ENCODE peak calls at places on chromosome 9, in four cellular contexts. I, Z, A and L are unnamed samples.

GRCh38 chr9:107336718-107337360 is 53.8 kb downstream of the RAD23B start:
- DNase-seq in I (no peak), Z (no peak), A (no peak), L (no peak)

GRCh38 chr9:26940779-26941178 is 6.3 kb downstream of the PLAA start:
- DNase-seq in I (no peak), Z (no peak), A (no peak), L (no peak)

GRCh38 chr9:129874261-129875101 is 39.2 kb downstream of the USP20 start:
- DNase-seq in I (no peak), Z (no peak), A (no peak), L (no peak)

GRCh38 chr9:108850293-108850897 is 5.4 kb downstream of the ACTL7B start:
- DNase-seq in I (no peak), Z (peak), A (no peak), L (no peak)

GRCh38 chr9:108537756-108538155 is 318.0 kb downstream of the ACTL7B start:
- DNase-seq in I (no peak), Z (no peak), A (no peak), L (no peak)

GRCh38 chr9:137606734-137607138 is 1.2 kb downstream of the ARRDC1 start:
- DNase-seq in I (no peak), Z (no peak), A (no peak), L (no peak)

GRCh38 chr9:95509851-95510529 is 6.8 kb downstream of the PTCH1 start:
- DNase-seq in I (no peak), Z (no peak), A (no peak), L (no peak)

GRCh38 chr9:121765021-121765950 is 113.9 kb downstream of the DAB2IP start:
- DNase-seq in I (no peak), Z (peak), A (no peak), L (no peak)

GRCh38 chr9:112338561-112338960 is 5.1 kb upstream of the PTBP3 start:
- DNase-seq in I (no peak), Z (no peak), A (no peak), L (no peak)

GRCh38 chr9:110126457-110126856 is 81.5 kb downstream of the C9orf152 start:
- DNase-seq in I (no peak), Z (no peak), A (no peak), L (no peak)

GRCh38 chr9:86073839-86074238 is 25.5 kb downstream of the GOLM1 start:
- DNase-seq in I (no peak), Z (no peak), A (no peak), L (no peak)

GRCh38 chr9:127754099-127754760 is 19.1 kb upstream of the TOR2A start:
- DNase-seq in I (peak), Z (no peak), A (peak), L (peak)

GRCh38 chr9:38622083-38622674 is 1.8 kb upstream of the ANKRD18A start:
- DNase-seq in I (no peak), Z (peak), A (peak), L (no peak)

GRCh38 chr9:96318921-96319560 is 17.1 kb upstream of the HSD17B3 start:
- DNase-seq in I (no peak), Z (no peak), A (no peak), L (no peak)

GRCh38 chr9:826500-827280 is 14.8 kb upstream of the DMRT1 start:
- DNase-seq in I (no peak), Z (no peak), A (peak), L (no peak)

GRCh38 chr9:112853882-112854585 is 36.6 kb downstream of the SLC46A2 start:
- DNase-seq in I (no peak), Z (no peak), A (no peak), L (no peak)

GRCh38 chr9:120182011-120182410 is 398.0 kb downstream of the CDK5RAP2 start:
- DNase-seq in I (no peak), Z (no peak), A (no peak), L (no peak)

GRCh38 chr9:120183615-120184014 is 396.4 kb downstream of the CDK5RAP2 start:
- DNase-seq in I (no peak), Z (no peak), A (no peak), L (no peak)

GRCh38 chr9:120184266-120184665 is 395.7 kb downstream of the CDK5RAP2 start:
- DNase-seq in I (no peak), Z (no peak), A (no peak), L (no peak)

GRCh38 chr9:120187758-120188157 is 392.2 kb downstream of the CDK5RAP2 start:
- DNase-seq in I (no peak), Z (no peak), A (no peak), L (no peak)

DNA sequence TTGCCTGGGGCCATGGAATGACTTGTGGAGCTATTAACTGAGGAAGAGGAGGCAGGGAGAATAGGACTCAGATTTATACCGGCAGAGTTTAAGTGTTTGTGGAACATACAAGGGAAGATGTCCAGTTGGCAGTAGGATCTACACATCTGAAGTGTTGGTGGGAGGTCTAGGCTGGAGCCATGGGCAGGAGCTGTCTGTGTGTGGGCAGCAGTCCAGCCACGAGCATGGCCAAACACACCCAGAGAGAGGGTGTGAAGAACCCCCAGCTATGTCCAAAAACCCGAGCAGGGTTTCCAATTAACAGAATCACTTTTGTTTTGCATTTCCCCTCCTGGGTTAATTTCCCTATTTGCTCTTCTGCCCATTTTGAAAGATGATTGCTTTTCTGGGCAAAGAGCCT is 393.7 kb downstream of the CDK5RAP2 start:
- DNase-seq in I (no peak), Z (no peak), A (no peak), L (no peak)
- TF ChIP-seq SUZ12 in I (no peak), Z (no peak), A (no peak), L (no peak)

GRCh38 chr9:21030389-21031035 is 928 bp downstream of the HACD4 start:
- DNase-seq in I (no peak), Z (no peak), A (no peak), L (no peak)
- TF ChIP-seq SUZ12 in I (no peak), Z (no peak), A (no peak), L (no peak)

GRCh38 chr9:16023466-16023865 is 470.6 kb downstream of the CCDC171 start:
- DNase-seq in I (no peak), Z (no peak), A (no peak), L (no peak)
- TF ChIP-seq SUZ12 in I (no peak), Z (no peak), A (no peak), L (no peak)

GRCh38 chr9:91817493-91818225 is 132.4 kb downstream of the ROR2 start:
- DNase-seq in I (peak), Z (no peak), A (no peak), L (peak)
- TF ChIP-seq SUZ12 in I (no peak), Z (no peak), A (no peak), L (no peak)